ENCODE peak calls at places on chromosome 15, in four cellular contexts. V is HEK293T, L is K562, T is GM12878. G is an unnamed sample.

GRCh38 chr15:83380682-83381081 is 66.5 kb upstream of the SH3GL3 start:
- DNase-seq in V (peak), L (peak), T (peak), G (peak)

GRCh38 chr15:41334293-41335120 is 1.8 kb downstream of the NUSAP1 start:
- DNase-seq in V (no peak), L (no peak), T (no peak), G (no peak)

GRCh38 chr15:51776952-51777574 is 25.7 kb downstream of the TMOD2 start:
- DNase-seq in V (peak), L (peak), T (peak), G (peak)

GRCh38 chr15:60526127-60526616 is 47.2 kb upstream of the ICE2 start:
- DNase-seq in V (no peak), L (no peak), T (no peak), G (no peak)

GRCh38 chr15:98551936-98552562 is 96.3 kb upstream of the IGF1R start:
- DNase-seq in V (no peak), L (no peak), T (no peak), G (no peak)

GRCh38 chr15:72861511-72861910 is 78.0 kb upstream of the ADPGK start:
- DNase-seq in V (no peak), L (no peak), T (no peak), G (no peak)

GRCh38 chr15:86591994-86592746 is 512.5 kb downstream of the AGBL1 start:
- DNase-seq in V (no peak), L (no peak), T (no peak), G (no peak)

GRCh38 chr15:33195283-33195682 is 769 bp upstream of the FMN1 start:
- DNase-seq in V (no peak), L (no peak), T (no peak), G (no peak)

GRCh38 chr15:70111203-70112017 is 13.7 kb upstream of the TLE3 start:
- DNase-seq in V (peak), L (peak), T (no peak), G (no peak)

GRCh38 chr15:56307180-56307579 is 58.0 kb upstream of the TEX9 start:
- DNase-seq in V (no peak), L (no peak), T (no peak), G (no peak)

GRCh38 chr15:90291679-90292356 is 26.3 kb downstream of the NGRN start:
- DNase-seq in V (peak), L (peak), T (no peak), G (peak)

GRCh38 chr15:59388670-59389069 is 16.0 kb upstream of the MYO1E start:
- DNase-seq in V (no peak), L (no peak), T (no peak), G (no peak)

GRCh38 chr15:86647810-86648440 is 568.3 kb downstream of the AGBL1 start:
- DNase-seq in V (no peak), L (no peak), T (no peak), G (no peak)

GRCh38 chr15:33968224-33968623 is at the start of gene CHRM5:
- DNase-seq in V (no peak), L (no peak), T (no peak), G (no peak)

GRCh38 chr15:51121118-51121517 is 26.4 kb upstream of the TNFAIP8L3 start:
- DNase-seq in V (no peak), L (peak), T (no peak), G (peak)

GRCh38 chr15:57505949-57506391 is 85.7 kb upstream of the MYZAP start:
- DNase-seq in V (no peak), L (no peak), T (no peak), G (no peak)

GRCh38 chr15:59237854-59238252 is 31.2 kb downstream of the LDHAL6B start:
- DNase-seq in V (no peak), L (no peak), T (peak), G (no peak)

GRCh38 chr15:43859546-43859945 is 32.7 kb downstream of the WDR76 start:
- DNase-seq in V (no peak), L (no peak), T (no peak), G (no peak)

GRCh38 chr15:34588046-34588674 is 4.7 kb upstream of the GOLGA8B start:
- DNase-seq in V (peak), L (peak), T (no peak), G (peak)

GRCh38 chr15:40307421-40308165 is at the start of gene PLCB2:
- DNase-seq in V (no peak), L (peak), T (peak), G (peak)

GRCh38 chr15:75732206-75732808 is 19.7 kb upstream of the CSPG4 start:
- DNase-seq in V (no peak), L (no peak), T (no peak), G (no peak)

GRCh38 chr15:63598467-63599400 is 1.5 kb downstream of the FBXL22 start:
- DNase-seq in V (no peak), L (no peak), T (no peak), G (peak)

GRCh38 chr15:83582386-83582785 is 71.5 kb upstream of the ADAMTSL3 start:
- DNase-seq in V (no peak), L (no peak), T (no peak), G (no peak)

GRCh38 chr15:101017935-101018849 is 99.0 kb downstream of the LRRK1 start:
- DNase-seq in V (no peak), L (no peak), T (no peak), G (no peak)

GRCh38 chr15:55196458-55197361 is at the start of gene RSL24D1:
- DNase-seq in V (peak), L (peak), T (peak), G (peak)

GRCh38 chr15:60973637-60974415 is 255.3 kb downstream of the RORA start:
- DNase-seq in V (no peak), L (no peak), T (no peak), G (no peak)

GRCh38 chr15:34154725-34155204 is 52.9 kb downstream of the PGBD4 start:
- DNase-seq in V (no peak), L (no peak), T (no peak), G (no peak)

GRCh38 chr15:66238318-66238717 is 15.2 kb downstream of the MEGF11 start:
- DNase-seq in V (no peak), L (no peak), T (no peak), G (no peak)

GRCh38 chr15:70203981-70204560 is 106.4 kb upstream of the TLE3 start:
- DNase-seq in V (no peak), L (no peak), T (no peak), G (no peak)

GRCh38 chr15:85691350-85692240 is 103.1 kb downstream of the KLHL25 start:
- DNase-seq in V (no peak), L (no peak), T (peak), G (no peak)

GRCh38 chr15:57861805-57862586 is 155.5 kb downstream of the POLR2M start:
- DNase-seq in V (no peak), L (peak), T (no peak), G (no peak)

GRCh38 chr15:58561321-58561720 is 129.5 kb downstream of the LIPC start:
- DNase-seq in V (no peak), L (no peak), T (no peak), G (no peak)

GRCh38 chr15:61157933-61158332 is 71.2 kb downstream of the RORA start:
- DNase-seq in V (no peak), L (no peak), T (no peak), G (no peak)

GRCh38 chr15:53260647-53261046 is 470.5 kb upstream of the ONECUT1 start:
- DNase-seq in V (no peak), L (no peak), T (no peak), G (no peak)

GRCh38 chr15:55696221-55696620 is 46.7 kb downstream of the PRTG start:
- DNase-seq in V (no peak), L (no peak), T (no peak), G (no peak)

GRCh38 chr15:43105077-43105769 is 615 bp downstream of the UBR1 start:
- DNase-seq in V (peak), L (peak), T (no peak), G (peak)

GRCh38 chr15:99925661-99926461 is 192.6 kb upstream of the LYSMD4 start:
- DNase-seq in V (no peak), L (peak), T (no peak), G (no peak)

GRCh38 chr15:48966595-48967301 is 3.0 kb upstream of the SHC4 start:
- DNase-seq in V (no peak), L (no peak), T (peak), G (no peak)
- TF ChIP-seq TARDBP in V (no peak), L (no peak), T (no peak), G (no peak)

DNA sequence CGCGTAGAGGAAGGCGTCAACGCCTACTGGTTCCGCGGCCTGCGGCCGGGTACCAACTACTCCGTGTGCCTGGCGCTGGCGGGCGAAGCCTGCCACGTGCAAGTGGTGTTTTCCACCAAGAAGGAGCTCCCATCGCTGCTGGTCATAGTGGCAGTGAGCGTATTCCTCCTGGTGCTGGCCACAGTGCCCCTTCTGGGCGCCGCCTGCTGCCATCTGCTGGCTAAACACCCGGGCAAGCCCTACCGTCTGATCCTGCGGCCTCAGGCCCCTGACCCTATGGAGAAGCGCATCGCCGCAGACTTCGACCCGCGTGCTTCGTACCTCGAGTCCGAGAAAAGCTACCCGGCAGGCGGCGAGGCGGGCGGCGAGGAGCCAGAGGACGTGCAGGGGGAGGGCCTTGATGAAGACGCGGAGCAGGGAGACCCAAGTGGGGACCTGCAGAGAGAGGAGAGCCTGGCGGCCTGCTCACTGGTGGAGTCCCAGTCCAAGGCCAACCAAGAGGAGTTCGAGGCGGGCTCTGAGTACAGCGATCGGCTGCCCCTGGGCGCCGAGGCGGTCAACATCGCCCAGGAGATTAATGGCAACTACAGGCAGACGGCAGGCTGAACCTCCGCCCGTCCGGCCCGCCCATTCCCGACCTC is 4.1 kb downstream of the ISLR2 start:
- DNase-seq in V (no peak), L (no peak), T (no peak), G (no peak)
- TF ChIP-seq TARDBP in V (no peak), L (no peak), T (no peak), G (no peak)

GRCh38 chr15:88661041-88661765 is 22.4 kb downstream of the ISG20 start:
- DNase-seq in V (no peak), L (no peak), T (no peak), G (no peak)

GRCh38 chr15:88663216-88663615 is 24.4 kb downstream of the ISG20 start:
- DNase-seq in V (no peak), L (no peak), T (no peak), G (no peak)

GRCh38 chr15:88664151-88664778 is 25.4 kb downstream of the ISG20 start:
- DNase-seq in V (no peak), L (no peak), T (no peak), G (no peak)

GRCh38 chr15:88658972-88659931 is 20.4 kb downstream of the ISG20 start:
- DNase-seq in V (no peak), L (no peak), T (no peak), G (no peak)

DNA sequence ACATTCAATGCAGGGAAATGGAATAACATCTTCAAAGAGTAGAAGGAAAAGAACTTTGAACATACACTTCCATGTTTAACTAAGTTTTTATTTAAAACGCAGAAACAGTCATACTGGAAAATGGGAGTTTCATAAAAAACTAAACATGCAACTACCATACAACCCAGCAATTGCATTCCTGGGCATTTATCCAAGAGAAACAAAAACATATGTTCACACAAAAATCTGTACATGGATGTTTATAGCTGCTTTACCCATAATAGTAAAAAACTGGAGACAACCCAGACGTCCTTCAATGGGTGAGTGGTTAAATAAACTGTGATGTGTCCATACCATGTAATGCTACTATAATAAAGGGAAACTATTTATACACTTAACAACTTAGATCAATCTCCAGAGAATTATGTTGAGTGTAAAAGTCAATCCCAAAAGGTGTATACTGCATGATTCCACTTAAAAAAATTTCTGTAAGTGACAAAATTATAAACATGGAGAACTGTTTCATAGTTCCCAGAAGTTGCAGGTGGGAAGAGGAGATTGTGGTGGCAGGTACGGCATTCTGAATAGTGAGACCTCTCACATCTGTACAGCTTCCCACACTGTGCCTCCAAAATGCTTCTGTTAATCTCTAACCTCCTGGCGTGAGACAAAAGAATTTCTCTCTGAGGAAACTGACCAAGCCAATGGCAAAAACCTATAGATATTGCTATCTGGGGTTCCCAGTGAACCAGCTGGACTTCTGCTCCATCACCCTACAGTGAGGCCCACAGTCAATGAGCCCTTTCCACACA is 23.1 kb downstream of the ISG20 start:
- DNase-seq in V (no peak), L (no peak), T (no peak), G (no peak)
- TF ChIP-seq TARDBP in V (no peak), L (no peak), T (no peak), G (no peak)

GRCh38 chr15:91873133-91873526 is 19.6 kb downstream of the SLCO3A1 start:
- DNase-seq in V (no peak), L (no peak), T (no peak), G (no peak)
- TF ChIP-seq TARDBP in V (no peak), L (no peak), T (no peak), G (no peak)

GRCh38 chr15:45307230-45307924 is 55.3 kb downstream of the SLC28A2 start:
- DNase-seq in V (peak), L (no peak), T (peak), G (peak)
- TF ChIP-seq TARDBP in V (no peak), L (no peak), T (no peak), G (no peak)

DNA sequence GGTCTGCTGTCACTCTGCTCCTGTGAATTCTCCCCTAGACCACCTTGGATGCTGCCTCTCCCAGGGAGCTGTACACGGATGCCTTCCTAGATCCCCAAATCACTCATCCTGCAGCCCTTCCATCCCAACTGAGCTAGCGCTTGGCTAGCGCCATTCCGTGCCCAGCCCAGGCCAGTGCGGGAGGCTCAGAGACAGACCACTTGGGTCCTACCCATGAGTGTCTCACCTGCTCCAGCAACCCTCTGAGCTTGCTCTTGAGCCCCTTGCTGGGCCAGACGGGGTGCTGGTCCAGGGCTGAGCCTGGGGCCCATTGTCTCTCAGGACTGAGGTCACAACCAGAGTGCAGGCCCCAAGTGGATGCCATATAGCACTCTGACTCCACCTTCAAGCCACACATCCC is 17.7 kb downstream of the SH2D7 start:
- DNase-seq in V (no peak), L (no peak), T (no peak), G (no peak)
- TF ChIP-seq TARDBP in V (no peak), L (no peak), T (no peak), G (no peak)

DNA sequence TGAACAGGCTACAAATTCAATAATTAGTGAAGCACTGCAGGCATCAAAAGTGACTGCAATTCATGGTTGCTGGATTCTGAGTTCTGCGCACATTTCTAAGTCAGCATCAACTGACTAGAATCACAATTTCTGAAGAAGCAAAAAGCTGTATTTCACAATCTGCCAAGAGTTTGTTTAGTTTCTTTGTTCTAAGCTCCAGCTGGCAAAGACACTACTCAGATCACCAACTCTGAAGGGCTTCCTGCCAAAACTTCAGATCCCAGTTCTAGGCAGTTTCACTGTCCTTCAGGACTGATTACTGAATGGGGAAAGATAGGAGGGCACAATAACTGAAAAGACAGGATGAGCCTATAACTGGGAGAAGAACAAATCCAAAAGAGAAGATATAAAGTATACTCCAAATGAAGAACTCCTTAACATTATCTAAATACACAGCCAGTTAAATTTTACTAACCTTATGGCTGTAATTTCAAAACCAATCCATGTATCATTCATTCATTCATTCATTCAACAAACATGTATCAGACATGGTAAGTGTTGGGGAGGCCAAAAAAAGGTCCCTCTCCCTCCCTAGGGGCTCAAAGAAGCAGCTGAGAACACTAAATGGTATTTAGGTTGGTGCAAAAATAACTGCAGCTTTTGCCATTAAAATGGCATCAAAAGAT is 17.1 kb downstream of the TJP1 start:
- DNase-seq in V (no peak), L (no peak), T (no peak), G (peak)
- TF ChIP-seq TARDBP in V (no peak), L (no peak), T (no peak), G (no peak)

GRCh38 chr15:31261266-31262142 is 65.1 kb upstream of the KLF13 start:
- DNase-seq in V (no peak), L (no peak), T (no peak), G (no peak)
- TF ChIP-seq TARDBP in V (no peak), L (no peak), T (no peak), G (no peak)

G was measured in HepG2.